ENCODE peak calls at places on chromosomes 4 and X, in ten cellular contexts. E is neural crest cell; H is AG09319; W is activated CD8-positive, alpha-beta T cell treated with anti-CD3 and anti-CD28 coated beads for 36 hours; A is AG04449; J is omental fat pad; Z is WTC11; V is AG10803; T is astrocyte; G is lung. R is an unnamed sample.

GRCh38 chrX:13693341-13693871 is 4.5 kb downstream of the RAB9A start:
- DNase-seq in E (no peak), H (no peak), W (no peak), A (no peak), J (no peak), Z (no peak), V (no peak), T (no peak), G (no peak), R (no peak)

GRCh38 chrX:17052776-17053175 is 106.3 kb downstream of the REPS2 start:
- DNase-seq in E (no peak), H (no peak), W (no peak), A (no peak), J (no peak), Z (no peak), V (no peak), T (no peak), G (no peak), R (no peak)

GRCh38 chr4:101393256-101393655 is 45.9 kb upstream of the PPP3CA start:
- DNase-seq in E (no peak), H (peak; percentile 70), W (peak; percentile 35), A (no peak), J (no peak), Z (no peak), V (peak; percentile 51), T (peak; percentile 75), G (no peak), R (no peak)

GRCh38 chr4:123546123-123546654 is 149.6 kb downstream of the SPRY1 start:
- DNase-seq in E (no peak), H (no peak), W (no peak), A (no peak), J (no peak), Z (no peak), V (no peak), T (no peak), G (no peak), R (no peak)

GRCh38 chr4:140098481-140099132 is 55.4 kb downstream of the MAML3 start:
- DNase-seq in E (no peak), H (no peak), W (no peak), A (no peak), J (no peak), Z (no peak), V (peak; percentile 64), T (peak; percentile 86), G (no peak), R (no peak)

GRCh38 chr4:150337709-150338108 is 244.2 kb upstream of the MAB21L2 start:
- DNase-seq in E (no peak), H (peak; percentile 53), W (no peak), A (peak; percentile 50), J (no peak), Z (no peak), V (peak; percentile 97), T (peak; percentile 40), G (no peak), R (no peak)

GRCh38 chr4:52643846-52644245 is 15.3 kb downstream of the USP46 start:
- DNase-seq in E (no peak), H (no peak), W (no peak), A (no peak), J (no peak), Z (no peak), V (peak; percentile 74), T (peak; percentile 71), G (peak; percentile 71), R (no peak)

GRCh38 chrX:23954396-23954795 is 46.6 kb downstream of the CXorf58 start:
- DNase-seq in E (no peak), H (no peak), W (no peak), A (no peak), J (no peak), Z (no peak), V (no peak), T (no peak), G (no peak), R (no peak)

GRCh38 chr4:19381068-19381467 is 870.6 kb upstream of the SLIT2 start:
- DNase-seq in E (no peak), H (no peak), W (no peak), A (peak; percentile 34), J (no peak), Z (no peak), V (peak; percentile 69), T (peak; percentile 67), G (no peak), R (no peak)

GRCh38 chr4:11529625-11530201 is 101.0 kb upstream of the HS3ST1 start:
- DNase-seq in E (no peak), H (no peak), W (no peak), A (no peak), J (no peak), Z (no peak), V (no peak), T (peak; percentile 44), G (no peak), R (no peak)

GRCh38 chr4:15547392-15547791 is 77.7 kb downstream of the CC2D2A start:
- DNase-seq in E (no peak), H (no peak), W (peak; percentile 25), A (no peak), J (no peak), Z (no peak), V (no peak), T (no peak), G (no peak), R (no peak)

GRCh38 chr4:22363071-22363470 is 152.8 kb downstream of the ADGRA3 start:
- DNase-seq in E (no peak), H (no peak), W (no peak), A (no peak), J (no peak), Z (no peak), V (no peak), T (no peak), G (no peak), R (no peak)

DNA sequence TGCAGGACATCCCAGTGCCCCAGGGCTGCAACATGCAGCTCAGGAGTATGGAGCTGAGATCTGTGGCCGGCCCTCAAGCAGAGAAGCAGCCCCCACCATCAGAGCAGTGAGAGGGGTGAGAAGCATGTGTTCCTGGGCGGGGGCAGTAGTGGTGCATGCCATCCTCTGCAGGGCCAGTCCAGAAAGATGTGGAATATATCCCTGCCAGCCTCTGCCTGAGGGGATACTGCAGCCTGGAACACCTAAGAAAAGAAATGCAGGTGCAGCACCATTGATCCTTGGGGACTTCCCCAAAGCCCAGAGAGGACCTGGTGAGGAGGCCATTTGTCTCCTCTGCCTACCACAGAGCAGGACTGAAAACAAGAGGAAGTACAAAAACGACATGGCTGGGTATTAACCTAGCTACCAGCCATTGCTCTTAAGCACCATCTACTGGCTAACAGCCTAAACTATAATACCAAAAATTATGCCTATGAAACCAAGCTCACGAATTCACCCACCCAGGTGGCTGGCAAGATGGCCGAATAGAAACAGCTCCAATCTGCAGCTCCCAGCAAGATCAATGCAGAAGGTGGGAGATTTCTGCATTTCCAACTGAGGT is 158.8 kb downstream of the ADGRA3 start:
- DNase-seq in E (no peak), H (peak; percentile 10), W (no peak), A (no peak), J (no peak), Z (no peak), V (peak; percentile 15), T (peak; percentile 13), G (no peak), R (no peak)
- TF ChIP-seq CTCF in E (peak; percentile 49), H (peak; percentile 47), W (no peak), A (peak; percentile 36), J (no peak), Z (no peak), V (peak; percentile 40), T (peak; percentile 41), G (no peak), R (no peak)

GRCh38 chr4:128782076-128782715 is 27.3 kb upstream of the JADE1 start:
- DNase-seq in E (no peak), H (no peak), W (peak; percentile 60), A (no peak), J (no peak), Z (peak; percentile 40), V (peak; percentile 72), T (peak; percentile 51), G (no peak), R (no peak)
- TF ChIP-seq CTCF in E (no peak), H (no peak), W (peak; percentile 35), A (no peak), J (no peak), Z (no peak), V (no peak), T (no peak), G (peak; percentile 6), R (no peak)

GRCh38 chrX:100368167-100368566 is 41.9 kb downstream of the PCDH19 start:
- DNase-seq in E (peak; percentile 12), H (no peak), W (peak; percentile 1), A (no peak), J (no peak), Z (peak; percentile 29), V (no peak), T (no peak), G (no peak), R (peak; percentile 15)
- TF ChIP-seq CTCF in E (peak; percentile 63), H (peak; percentile 28), W (no peak), A (peak; percentile 8), J (no peak), Z (peak; percentile 33), V (peak; percentile 41), T (peak; percentile 15), G (no peak), R (peak; percentile 12)

GRCh38 chr4:113684534-113685091 is 76.9 kb downstream of the CAMK2D start:
- DNase-seq in E (no peak), H (no peak), W (peak; percentile 57), A (no peak), J (no peak), Z (peak; percentile 14), V (peak; percentile 75), T (peak; percentile 67), G (no peak), R (no peak)
- TF ChIP-seq CTCF in E (peak; percentile 31), H (peak; percentile 29), W (no peak), A (peak; percentile 58), J (no peak), Z (no peak), V (peak; percentile 53), T (peak; percentile 42), G (no peak), R (no peak)

GRCh38 chrX:120452131-120452530 is 17.0 kb downstream of the LAMP2 start:
- DNase-seq in E (no peak), H (no peak), W (no peak), A (no peak), J (no peak), Z (peak; percentile 13), V (peak; percentile 45), T (no peak), G (no peak), R (no peak)

GRCh38 chrX:120453985-120454384 is 15.1 kb downstream of the LAMP2 start:
- DNase-seq in E (no peak), H (no peak), W (no peak), A (no peak), J (no peak), Z (no peak), V (no peak), T (peak; percentile 30), G (no peak), R (no peak)

GRCh38 chrX:120446503-120446902 is 22.6 kb downstream of the LAMP2 start:
- DNase-seq in E (no peak), H (no peak), W (no peak), A (no peak), J (no peak), Z (no peak), V (peak; percentile 65), T (peak; percentile 70), G (no peak), R (no peak)

GRCh38 chrX:120450163-120450562 is 18.9 kb downstream of the LAMP2 start:
- DNase-seq in E (no peak), H (no peak), W (no peak), A (no peak), J (no peak), Z (no peak), V (peak; percentile 3), T (no peak), G (no peak), R (no peak)
- TF ChIP-seq CTCF in E (peak; percentile 35), H (no peak), W (no peak), A (no peak), J (no peak), Z (no peak), V (peak; percentile 18), T (no peak), G (no peak), R (no peak)